ENCODE peak calls at places on chromosomes 6 and 20, in seven cellular contexts. S is hepatocyte, Y is fibroblast of mammary gland, L is cardiac muscle cell, W is heart right ventricle, V is activated B cell treated with CpG ODN at 0.5 μM for 24 hours, F is AG09309. H is an unnamed sample.

GRCh38 chr6:35078226-35078850 is 62.8 kb downstream of the TCP11 start:
- DNase-seq in S (no peak), Y (no peak), L (no peak), W (no peak), V (no peak), F (no peak), H (no peak)

GRCh38 chr6:149114167-149114566 is 203.3 kb upstream of the TAB2 start:
- DNase-seq in S (no peak), Y (no peak), L (peak), W (peak), V (no peak), F (no peak), H (no peak)

GRCh38 chr20:62701161-62702007 is 7.3 kb upstream of the NTSR1 start:
- DNase-seq in S (no peak), Y (no peak), L (no peak), W (no peak), V (no peak), F (no peak), H (no peak)

GRCh38 chr6:117008618-117009017 is 131.6 kb downstream of the RFX6 start:
- DNase-seq in S (no peak), Y (no peak), L (no peak), W (no peak), V (no peak), F (no peak), H (no peak)

GRCh38 chr6:106186714-106187113 is 100.6 kb downstream of the PRDM1 start:
- DNase-seq in S (no peak), Y (no peak), L (no peak), W (no peak), V (no peak), F (no peak), H (no peak)

GRCh38 chr6:31356946-31357466 is at the start of gene HLA-B:
- DNase-seq in S (peak), Y (peak), L (peak), W (peak), V (peak), F (peak), H (peak)

GRCh38 chr20:37351689-37352610 is 6.0 kb downstream of the SRC start:
- DNase-seq in S (no peak), Y (no peak), L (no peak), W (no peak), V (no peak), F (no peak), H (no peak)

GRCh38 chr20:62377615-62378085 is 9.3 kb upstream of the RPS21 start:
- DNase-seq in S (no peak), Y (no peak), L (no peak), W (no peak), V (no peak), F (no peak), H (no peak)

GRCh38 chr6:88376197-88376596 is 210.1 kb upstream of the CNR1 start:
- DNase-seq in S (no peak), Y (no peak), L (peak), W (no peak), V (no peak), F (no peak), H (no peak)

GRCh38 chr6:1594495-1595200 is 15.1 kb upstream of the FOXC1 start:
- DNase-seq in S (no peak), Y (no peak), L (no peak), W (no peak), V (no peak), F (no peak), H (no peak)

GRCh38 chr6:27177454-27178000 is 70.0 kb upstream of the PRSS16 start:
- DNase-seq in S (peak), Y (peak), L (peak), W (peak), V (peak), F (no peak), H (peak)

GRCh38 chr20:2244993-2245392 is 50.8 kb upstream of the TGM3 start:
- DNase-seq in S (no peak), Y (no peak), L (peak), W (no peak), V (no peak), F (no peak), H (no peak)

GRCh38 chr20:17882834-17883591 is 85.6 kb downstream of the SNX5 start:
- DNase-seq in S (no peak), Y (no peak), L (no peak), W (no peak), V (no peak), F (no peak), H (no peak)

GRCh38 chr20:17885076-17885475 is 83.5 kb downstream of the SNX5 start:
- DNase-seq in S (no peak), Y (no peak), L (no peak), W (no peak), V (no peak), F (no peak), H (no peak)

GRCh38 chr20:17882065-17882833 is 86.3 kb downstream of the SNX5 start:
- DNase-seq in S (no peak), Y (no peak), L (no peak), W (no peak), V (no peak), F (no peak), H (no peak)

GRCh38 chr20:17884318-17885003 is 84.1 kb downstream of the SNX5 start:
- DNase-seq in S (no peak), Y (no peak), L (no peak), W (no peak), V (no peak), F (no peak), H (no peak)

GRCh38 chr20:17883592-17884317 is 84.8 kb downstream of the SNX5 start:
- DNase-seq in S (peak), Y (no peak), L (no peak), W (no peak), V (no peak), F (no peak), H (no peak)
- TF ChIP-seq CTCF in S (no peak), Y (no peak), L (peak), W (no peak), V (no peak), F (no peak), H (no peak)

GRCh38 chr20:4613184-4613583 is 108.5 kb upstream of the PRND start:
- DNase-seq in S (no peak), Y (no peak), L (peak), W (no peak), V (no peak), F (no peak), H (no peak)

GRCh38 chr20:4617484-4617883 is 104.2 kb upstream of the PRND start:
- DNase-seq in S (no peak), Y (no peak), L (no peak), W (no peak), V (no peak), F (no peak), H (no peak)

GRCh38 chr20:4610871-4611270 is 110.8 kb upstream of the PRND start:
- DNase-seq in S (no peak), Y (no peak), L (no peak), W (no peak), V (no peak), F (no peak), H (no peak)

GRCh38 chr20:4617019-4617418 is 104.7 kb upstream of the PRND start:
- DNase-seq in S (no peak), Y (no peak), L (no peak), W (no peak), V (no peak), F (no peak), H (no peak)

GRCh38 chr20:4613718-4614620 is 107.7 kb upstream of the PRND start:
- DNase-seq in S (no peak), Y (peak), L (peak), W (peak), V (peak), F (no peak), H (peak)
- TF ChIP-seq CTCF in S (no peak), Y (peak), L (peak), W (peak), V (no peak), F (peak), H (peak)

GRCh38 chr6:133631421-133631820 is 257.5 kb upstream of the TCF21 start:
- DNase-seq in S (no peak), Y (peak), L (no peak), W (no peak), V (no peak), F (no peak), H (no peak)
- TF ChIP-seq CTCF in S (peak), Y (peak), L (peak), W (no peak), V (no peak), F (peak), H (no peak)

GRCh38 chr6:43174263-43175112 is 3.4 kb downstream of the SRF start:
- DNase-seq in S (peak), Y (peak), L (peak), W (peak), V (peak), F (peak), H (peak)
- TF ChIP-seq CTCF in S (no peak), Y (no peak), L (peak), W (no peak), V (no peak), F (peak), H (no peak)

DNA sequence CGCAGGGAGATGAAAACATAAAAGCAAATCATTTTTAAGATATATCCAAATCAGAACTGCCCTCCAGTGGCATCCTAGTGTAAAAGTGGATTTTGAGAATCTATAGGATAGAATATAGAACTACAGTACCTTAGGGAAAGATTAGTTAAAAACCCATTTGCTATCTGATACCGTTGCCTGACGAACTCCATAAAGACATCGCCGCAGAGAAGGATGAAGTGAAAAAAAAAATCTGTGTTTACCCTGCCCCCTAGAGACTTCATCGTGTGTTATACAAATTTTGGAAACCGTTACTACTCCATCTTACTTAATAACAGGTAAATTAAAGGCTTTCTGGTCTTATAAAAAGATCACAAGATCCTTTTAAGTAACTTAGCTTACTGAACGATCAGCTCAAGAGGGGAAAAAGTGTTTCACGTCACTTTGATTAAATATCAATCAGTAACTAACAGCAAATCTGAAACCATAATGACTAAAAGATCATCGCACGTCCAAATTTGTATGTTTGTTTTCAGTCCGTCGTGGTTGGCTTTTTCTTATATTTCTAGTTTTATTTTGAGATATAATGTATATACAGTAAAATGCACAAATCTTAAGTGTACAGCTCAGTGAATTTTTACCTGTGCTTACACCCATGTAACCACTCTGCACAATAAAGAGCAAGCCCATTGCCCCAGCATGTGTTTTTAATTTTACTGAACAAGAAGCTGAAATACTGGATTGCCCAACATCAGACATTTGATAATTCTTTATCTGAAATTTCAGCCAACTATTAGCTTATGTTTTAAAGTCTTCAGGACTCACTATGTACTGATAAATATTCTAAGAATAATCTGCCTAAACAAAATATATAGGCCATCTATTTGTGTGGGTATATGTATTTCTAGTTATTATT is 879 bp upstream of the MCM3 start:
- DNase-seq in S (no peak), Y (peak), L (peak), W (no peak), V (no peak), F (peak), H (no peak)
- TF ChIP-seq CTCF in S (peak), Y (peak), L (peak), W (peak), V (no peak), F (peak), H (no peak)

DNA sequence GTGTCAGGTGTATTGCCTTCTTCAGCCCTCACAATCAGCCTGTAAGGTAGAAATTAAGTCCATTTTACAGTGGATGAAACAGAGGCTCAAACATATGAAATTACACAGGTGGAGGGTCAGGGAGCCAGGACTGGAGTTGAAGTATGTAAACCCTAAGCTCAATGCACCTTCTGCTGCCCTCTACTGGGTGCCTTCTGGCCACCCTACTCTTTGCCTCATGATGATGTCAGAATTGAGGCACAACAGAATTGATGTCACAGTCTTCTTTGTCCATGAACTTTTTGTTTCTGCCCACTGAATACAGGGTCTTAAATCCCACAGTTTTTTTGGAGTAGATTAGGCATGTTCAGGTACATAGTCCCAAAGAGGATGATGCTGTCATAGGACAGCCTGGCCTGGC is 400.8 kb upstream of the CHD6 start:
- DNase-seq in S (no peak), Y (no peak), L (no peak), W (no peak), V (no peak), F (no peak), H (no peak)
- TF ChIP-seq CTCF in S (peak), Y (no peak), L (no peak), W (no peak), V (no peak), F (no peak), H (peak)

GRCh38 chr6:111563581-111563980 is 42.1 kb downstream of the TRAF3IP2 start:
- DNase-seq in S (no peak), Y (no peak), L (no peak), W (no peak), V (no peak), F (no peak), H (no peak)

GRCh38 chr6:111564482-111564945 is 41.2 kb downstream of the TRAF3IP2 start:
- DNase-seq in S (no peak), Y (peak), L (no peak), W (no peak), V (no peak), F (no peak), H (no peak)

GRCh38 chr6:111566222-111566717 is 39.4 kb downstream of the TRAF3IP2 start:
- DNase-seq in S (no peak), Y (no peak), L (no peak), W (no peak), V (no peak), F (no peak), H (no peak)

GRCh38 chr6:111566873-111567517 is 38.7 kb downstream of the TRAF3IP2 start:
- DNase-seq in S (peak), Y (no peak), L (no peak), W (peak), V (no peak), F (no peak), H (no peak)

DNA sequence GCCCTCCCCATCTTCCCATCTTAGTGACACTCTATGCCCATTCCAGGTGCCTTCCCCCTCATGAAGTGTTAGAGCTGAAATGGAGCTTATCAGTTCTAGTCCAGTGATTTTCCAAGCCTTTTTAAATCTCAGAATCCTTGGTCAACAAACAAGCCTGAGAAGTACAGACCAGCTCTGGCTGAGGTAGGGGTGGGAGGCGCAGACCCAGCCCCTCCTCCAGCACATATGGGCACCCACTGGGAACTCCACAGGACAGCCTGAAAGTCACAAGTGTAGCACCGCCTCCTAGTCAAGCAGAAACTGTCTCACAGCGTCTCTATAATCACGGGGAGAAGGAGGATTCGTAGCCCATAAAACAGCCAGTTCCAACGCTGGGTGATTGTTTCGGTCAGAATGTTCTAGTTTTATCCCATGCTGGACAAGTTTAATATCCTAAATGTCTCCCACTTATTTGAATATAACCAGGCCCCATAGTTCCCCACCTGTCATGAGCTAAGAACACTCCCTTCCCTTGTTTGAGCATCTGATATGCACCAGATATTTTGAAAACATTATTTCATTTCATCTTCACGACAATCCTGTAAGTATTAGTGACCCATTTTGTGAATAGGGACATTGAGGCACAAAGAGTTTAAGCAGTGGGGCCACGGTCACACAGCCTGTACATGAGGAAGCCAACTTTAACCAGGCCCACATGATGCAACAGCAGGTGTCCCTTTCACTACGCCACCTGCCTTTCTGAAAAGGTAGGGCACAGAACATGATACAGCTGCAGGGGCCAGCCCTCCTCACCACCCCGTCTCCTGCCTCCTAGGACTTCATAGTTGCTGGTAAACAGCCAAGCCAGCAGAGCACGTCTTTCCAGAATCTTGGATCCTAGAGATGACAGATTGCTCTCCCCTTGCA is 40.1 kb downstream of the TRAF3IP2 start:
- DNase-seq in S (peak), Y (no peak), L (no peak), W (no peak), V (no peak), F (no peak), H (no peak)
- TF ChIP-seq CTCF in S (peak), Y (no peak), L (no peak), W (no peak), V (no peak), F (peak), H (no peak)

GRCh38 chr20:35741892-35742740 is at the start of gene RBM39:
- DNase-seq in S (peak), Y (peak), L (peak), W (peak), V (peak), F (peak), H (peak)
- TF ChIP-seq CTCF in S (peak), Y (peak), L (peak), W (peak), V (no peak), F (peak), H (no peak)

GRCh38 chr20:57573176-57573575 is 12.3 kb downstream of the PCK1 start:
- DNase-seq in S (no peak), Y (no peak), L (no peak), W (no peak), V (no peak), F (no peak), H (no peak)

GRCh38 chr20:57570898-57571297 is 10.0 kb downstream of the PCK1 start:
- DNase-seq in S (no peak), Y (no peak), L (no peak), W (no peak), V (no peak), F (no peak), H (no peak)

GRCh38 chr20:57576002-57576401 is 15.1 kb downstream of the PCK1 start:
- DNase-seq in S (no peak), Y (no peak), L (no peak), W (no peak), V (no peak), F (no peak), H (no peak)

GRCh38 chr20:57574954-57575353 is 14.0 kb downstream of the PCK1 start:
- DNase-seq in S (no peak), Y (no peak), L (no peak), W (no peak), V (no peak), F (no peak), H (no peak)

DNA sequence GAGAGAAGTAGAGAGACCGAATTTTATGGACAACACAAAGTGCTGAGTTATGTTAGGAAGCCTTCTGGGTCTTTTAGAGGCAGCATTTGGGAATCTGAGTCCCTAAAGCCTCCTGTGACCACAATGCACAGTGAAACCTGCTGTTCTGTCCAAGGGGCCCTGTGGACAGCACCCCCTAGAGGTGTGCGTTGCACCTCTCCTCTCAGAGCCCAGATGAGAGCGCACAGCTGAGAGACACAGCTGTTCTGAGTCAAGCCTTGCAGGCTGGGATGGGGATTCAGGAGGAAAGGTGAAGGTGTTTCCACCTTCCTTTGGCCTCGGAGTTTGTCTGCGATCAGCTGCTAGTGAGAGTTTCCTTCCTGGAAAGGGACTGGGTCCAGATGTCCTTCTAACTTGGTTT is 13.0 kb downstream of the PCK1 start:
- DNase-seq in S (no peak), Y (no peak), L (no peak), W (no peak), V (no peak), F (no peak), H (no peak)
- TF ChIP-seq CTCF in S (peak), Y (peak), L (no peak), W (no peak), V (no peak), F (peak), H (no peak)